ENCODE peak calls at places on chromosomes 11 and 22, in seven cellular contexts. One of them, this sample, is unnamed.

GRCh38 chr11:102111011-102111786 is 952 bp downstream of the YAP1 start:
- DNase-seq in tibial nerve: peak; percentile 40
- DNase-seq in A549: peak; percentile 86
- DNase-seq in pancreas: peak; percentile 80
- DNase-seq in heart right ventricle: peak; percentile 76
- DNase-seq in neural progenitor cell: peak; percentile 93
- DNase-seq in thoracic aorta: peak; percentile 30
- DNase-seq in this sample: peak; percentile 89

GRCh38 chr22:48959496-48959895 is 868.2 kb downstream of the BRD1 start:
- DNase-seq in tibial nerve: no peak
- DNase-seq in A549: no peak
- DNase-seq in pancreas: no peak
- DNase-seq in heart right ventricle: no peak
- DNase-seq in neural progenitor cell: no peak
- DNase-seq in thoracic aorta: no peak
- DNase-seq in this sample: no peak

GRCh38 chr22:48254311-48254873 is 1491.9 kb downstream of the TBC1D22A start:
- DNase-seq in tibial nerve: no peak
- DNase-seq in A549: peak; percentile 20
- DNase-seq in pancreas: no peak
- DNase-seq in heart right ventricle: no peak
- DNase-seq in neural progenitor cell: no peak
- DNase-seq in thoracic aorta: no peak
- DNase-seq in this sample: no peak

GRCh38 chr11:8442301-8442700 is 151.7 kb downstream of the STK33 start:
- DNase-seq in tibial nerve: no peak
- DNase-seq in A549: no peak
- DNase-seq in pancreas: no peak
- DNase-seq in heart right ventricle: no peak
- DNase-seq in neural progenitor cell: peak; percentile 53
- DNase-seq in thoracic aorta: no peak
- DNase-seq in this sample: no peak

GRCh38 chr22:32841175-32841574 is 39.7 kb downstream of the TIMP3 start:
- DNase-seq in tibial nerve: no peak
- DNase-seq in A549: no peak
- DNase-seq in pancreas: no peak
- DNase-seq in heart right ventricle: no peak
- DNase-seq in neural progenitor cell: no peak
- DNase-seq in thoracic aorta: no peak
- DNase-seq in this sample: no peak

GRCh38 chr11:108494182-108494581 is 4.0 kb downstream of the POGLUT3 start:
- DNase-seq in tibial nerve: no peak
- DNase-seq in A549: no peak
- DNase-seq in pancreas: no peak
- DNase-seq in heart right ventricle: no peak
- DNase-seq in neural progenitor cell: no peak
- DNase-seq in thoracic aorta: no peak
- DNase-seq in this sample: no peak

GRCh38 chr11:32052218-32052617 is 38.7 kb upstream of the RCN1 start:
- DNase-seq in tibial nerve: peak; percentile 15
- DNase-seq in A549: peak; percentile 38
- DNase-seq in pancreas: no peak
- DNase-seq in heart right ventricle: peak; percentile 27
- DNase-seq in neural progenitor cell: peak; percentile 71
- DNase-seq in thoracic aorta: no peak
- DNase-seq in this sample: peak; percentile 27

GRCh38 chr11:11334607-11335006 is 18.4 kb downstream of the CSNK2A3 start:
- DNase-seq in tibial nerve: no peak
- DNase-seq in A549: no peak
- DNase-seq in pancreas: no peak
- DNase-seq in heart right ventricle: no peak
- DNase-seq in neural progenitor cell: no peak
- DNase-seq in thoracic aorta: no peak
- DNase-seq in this sample: no peak

GRCh38 chr11:70493089-70493474 is 94.8 kb downstream of the CTTN start:
- DNase-seq in tibial nerve: no peak
- DNase-seq in A549: no peak
- DNase-seq in pancreas: no peak
- DNase-seq in heart right ventricle: no peak
- DNase-seq in neural progenitor cell: no peak
- DNase-seq in thoracic aorta: no peak
- DNase-seq in this sample: no peak

GRCh38 chr22:41825376-41825775 is 7.5 kb upstream of the SREBF2 start:
- DNase-seq in tibial nerve: no peak
- DNase-seq in A549: no peak
- DNase-seq in pancreas: no peak
- DNase-seq in heart right ventricle: no peak
- DNase-seq in neural progenitor cell: no peak
- DNase-seq in thoracic aorta: no peak
- DNase-seq in this sample: no peak

GRCh38 chr11:22792497-22792896 is 37.1 kb downstream of the SVIP start:
- DNase-seq in tibial nerve: no peak
- DNase-seq in A549: peak; percentile 69
- DNase-seq in pancreas: no peak
- DNase-seq in heart right ventricle: no peak
- DNase-seq in neural progenitor cell: no peak
- DNase-seq in thoracic aorta: no peak
- DNase-seq in this sample: no peak

GRCh38 chr11:17673951-17674350 is 45.4 kb upstream of the MYOD1 start:
- DNase-seq in tibial nerve: no peak
- DNase-seq in A549: no peak
- DNase-seq in pancreas: no peak
- DNase-seq in heart right ventricle: no peak
- DNase-seq in neural progenitor cell: no peak
- DNase-seq in thoracic aorta: no peak
- DNase-seq in this sample: no peak

GRCh38 chr22:26709617-26710390 is 52.4 kb downstream of the MIAT start:
- DNase-seq in tibial nerve: no peak
- DNase-seq in A549: no peak
- DNase-seq in pancreas: no peak
- DNase-seq in heart right ventricle: no peak
- DNase-seq in neural progenitor cell: no peak
- DNase-seq in thoracic aorta: no peak
- DNase-seq in this sample: no peak

GRCh38 chr22:34992672-34993071 is 73.3 kb upstream of the ISX start:
- DNase-seq in tibial nerve: no peak
- DNase-seq in A549: no peak
- DNase-seq in pancreas: no peak
- DNase-seq in heart right ventricle: no peak
- DNase-seq in neural progenitor cell: no peak
- DNase-seq in thoracic aorta: no peak
- DNase-seq in this sample: no peak

GRCh38 chr11:69905611-69906452 is 86.6 kb upstream of the FGF3 start:
- DNase-seq in tibial nerve: no peak
- DNase-seq in A549: no peak
- DNase-seq in pancreas: peak; percentile 37
- DNase-seq in heart right ventricle: no peak
- DNase-seq in neural progenitor cell: no peak
- DNase-seq in thoracic aorta: no peak
- DNase-seq in this sample: no peak

DNA sequence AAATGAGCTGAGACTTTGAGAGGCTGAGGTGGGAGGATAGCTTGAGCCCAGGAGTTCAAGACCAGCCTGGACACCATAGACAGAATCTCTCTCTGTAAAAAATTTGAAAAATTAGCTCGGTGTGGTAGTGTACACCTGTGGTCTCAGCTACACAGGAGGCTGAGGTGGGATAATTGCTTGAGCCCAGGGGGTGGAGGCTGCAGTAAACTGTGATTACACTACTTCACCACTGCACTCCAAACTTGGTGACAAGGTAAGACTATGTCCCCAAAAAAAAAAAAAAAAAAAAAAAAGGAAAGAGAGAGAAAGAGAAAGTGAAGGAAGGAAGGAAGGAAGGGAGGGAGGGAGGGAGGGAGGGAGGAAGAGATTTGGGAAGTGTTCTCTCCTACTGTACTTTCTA is 25.3 kb downstream of the RRP8 start:
- DNase-seq in tibial nerve: no peak
- DNase-seq in A549: no peak
- DNase-seq in pancreas: no peak
- DNase-seq in heart right ventricle: no peak
- DNase-seq in neural progenitor cell: no peak
- DNase-seq in thoracic aorta: no peak
- DNase-seq in this sample: no peak
- H3K27ac ChIP-seq in tibial nerve: no peak overlapping the region
- H3K27ac ChIP-seq in A549: no peak overlapping the region
- H3K27ac ChIP-seq in pancreas: no peak overlapping the region
- H3K27ac ChIP-seq in heart right ventricle: no peak overlapping the region
- H3K27ac ChIP-seq in neural progenitor cell: no peak overlapping the region
- H3K27ac ChIP-seq in thoracic aorta: no peak overlapping the region
- H3K27ac ChIP-seq in this sample: no peak overlapping the region

DNA sequence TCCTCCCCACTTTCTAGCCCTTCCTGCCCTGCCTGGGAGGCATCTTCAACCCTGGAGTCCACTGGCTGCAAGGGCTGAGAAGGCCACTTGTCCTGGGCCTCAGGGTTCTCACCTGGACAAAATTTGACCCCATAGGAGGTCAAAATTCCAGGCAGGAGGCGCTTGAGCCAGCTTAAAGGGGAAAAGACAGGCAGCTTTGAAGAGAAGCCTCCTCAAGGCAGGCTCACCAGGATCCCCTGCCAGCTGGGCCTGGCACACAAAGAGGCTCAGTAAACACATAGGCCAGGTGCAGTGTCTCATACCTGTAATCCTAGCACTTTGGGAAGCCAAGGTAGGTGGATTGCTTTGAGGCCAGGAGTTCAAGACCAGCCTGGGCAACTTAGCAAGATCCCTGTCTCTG is 53.0 kb upstream of the MPEG1 start:
- DNase-seq in tibial nerve: no peak
- DNase-seq in A549: no peak
- DNase-seq in pancreas: no peak
- DNase-seq in heart right ventricle: no peak
- DNase-seq in neural progenitor cell: no peak
- DNase-seq in thoracic aorta: no peak
- DNase-seq in this sample: no peak
- H3K4me1 ChIP-seq in tibial nerve: peaks cover 5% of the 10 kb centered on the region
- H3K4me1 ChIP-seq in A549: no peaks in the 10 kb centered on the region
- H3K4me1 ChIP-seq in pancreas: no peaks in the 10 kb centered on the region
- H3K4me1 ChIP-seq in heart right ventricle: no peaks in the 10 kb centered on the region
- H3K4me1 ChIP-seq in neural progenitor cell: no peaks in the 10 kb centered on the region
- H3K4me1 ChIP-seq in thoracic aorta: no peaks in the 10 kb centered on the region
- H3K4me1 ChIP-seq in this sample: no peaks in the 10 kb centered on the region

GRCh38 chr22:27867114-27867957 is 51.7 kb downstream of the PITPNB start:
- DNase-seq in tibial nerve: no peak
- DNase-seq in A549: peak; percentile 31
- DNase-seq in pancreas: no peak
- DNase-seq in heart right ventricle: no peak
- DNase-seq in neural progenitor cell: no peak
- DNase-seq in thoracic aorta: no peak
- DNase-seq in this sample: no peak

GRCh38 chr22:27866136-27867091 is 52.6 kb downstream of the PITPNB start:
- DNase-seq in tibial nerve: peak; percentile 45
- DNase-seq in A549: peak; percentile 74
- DNase-seq in pancreas: no peak
- DNase-seq in heart right ventricle: no peak
- DNase-seq in neural progenitor cell: no peak
- DNase-seq in thoracic aorta: no peak
- DNase-seq in this sample: peak; percentile 44

GRCh38 chr22:27870234-27871191 is 48.5 kb downstream of the PITPNB start:
- DNase-seq in tibial nerve: no peak
- DNase-seq in A549: no peak
- DNase-seq in pancreas: no peak
- DNase-seq in heart right ventricle: no peak
- DNase-seq in neural progenitor cell: no peak
- DNase-seq in thoracic aorta: no peak
- DNase-seq in this sample: no peak

GRCh38 chr22:27867958-27868737 is 50.9 kb downstream of the PITPNB start:
- DNase-seq in tibial nerve: no peak
- DNase-seq in A549: no peak
- DNase-seq in pancreas: no peak
- DNase-seq in heart right ventricle: no peak
- DNase-seq in neural progenitor cell: no peak
- DNase-seq in thoracic aorta: no peak
- DNase-seq in this sample: no peak

GRCh38 chr22:27868738-27869282 is 50.2 kb downstream of the PITPNB start:
- DNase-seq in tibial nerve: no peak
- DNase-seq in A549: no peak
- DNase-seq in pancreas: no peak
- DNase-seq in heart right ventricle: no peak
- DNase-seq in neural progenitor cell: no peak
- DNase-seq in thoracic aorta: no peak
- DNase-seq in this sample: no peak
- H3K27ac ChIP-seq in tibial nerve: peak overlapping the region; percentile 68
- H3K27ac ChIP-seq in A549: peak overlapping the region; percentile 71
- H3K27ac ChIP-seq in pancreas: no peak overlapping the region
- H3K27ac ChIP-seq in heart right ventricle: peak overlapping the region; percentile 79
- H3K27ac ChIP-seq in neural progenitor cell: no peak overlapping the region
- H3K27ac ChIP-seq in thoracic aorta: peak overlapping the region; percentile 76
- H3K27ac ChIP-seq in this sample: peak overlapping the region; percentile 71

GRCh38 chr11:62882811-62883496 is 2.3 kb downstream of the SLC3A2 start:
- DNase-seq in tibial nerve: no peak
- DNase-seq in A549: no peak
- DNase-seq in pancreas: no peak
- DNase-seq in heart right ventricle: no peak
- DNase-seq in neural progenitor cell: no peak
- DNase-seq in thoracic aorta: no peak
- DNase-seq in this sample: no peak

GRCh38 chr11:62882428-62882742 is 1.7 kb downstream of the SLC3A2 start:
- DNase-seq in tibial nerve: no peak
- DNase-seq in A549: no peak
- DNase-seq in pancreas: no peak
- DNase-seq in heart right ventricle: no peak
- DNase-seq in neural progenitor cell: no peak
- DNase-seq in thoracic aorta: no peak
- DNase-seq in this sample: no peak

GRCh38 chr11:62880803-62881578 is at the start of gene SLC3A2:
- DNase-seq in tibial nerve: peak; percentile 83
- DNase-seq in A549: peak; percentile 88
- DNase-seq in pancreas: peak; percentile 95
- DNase-seq in heart right ventricle: peak; percentile 89
- DNase-seq in neural progenitor cell: peak; percentile 93
- DNase-seq in thoracic aorta: peak; percentile 46
- DNase-seq in this sample: peak; percentile 91

GRCh38 chr11:62880231-62880802 is 379 bp upstream of the SLC3A2 start:
- DNase-seq in tibial nerve: no peak
- DNase-seq in A549: peak; percentile 37
- DNase-seq in pancreas: no peak
- DNase-seq in heart right ventricle: peak; percentile 46
- DNase-seq in neural progenitor cell: no peak
- DNase-seq in thoracic aorta: peak; percentile 55
- DNase-seq in this sample: no peak

DNA sequence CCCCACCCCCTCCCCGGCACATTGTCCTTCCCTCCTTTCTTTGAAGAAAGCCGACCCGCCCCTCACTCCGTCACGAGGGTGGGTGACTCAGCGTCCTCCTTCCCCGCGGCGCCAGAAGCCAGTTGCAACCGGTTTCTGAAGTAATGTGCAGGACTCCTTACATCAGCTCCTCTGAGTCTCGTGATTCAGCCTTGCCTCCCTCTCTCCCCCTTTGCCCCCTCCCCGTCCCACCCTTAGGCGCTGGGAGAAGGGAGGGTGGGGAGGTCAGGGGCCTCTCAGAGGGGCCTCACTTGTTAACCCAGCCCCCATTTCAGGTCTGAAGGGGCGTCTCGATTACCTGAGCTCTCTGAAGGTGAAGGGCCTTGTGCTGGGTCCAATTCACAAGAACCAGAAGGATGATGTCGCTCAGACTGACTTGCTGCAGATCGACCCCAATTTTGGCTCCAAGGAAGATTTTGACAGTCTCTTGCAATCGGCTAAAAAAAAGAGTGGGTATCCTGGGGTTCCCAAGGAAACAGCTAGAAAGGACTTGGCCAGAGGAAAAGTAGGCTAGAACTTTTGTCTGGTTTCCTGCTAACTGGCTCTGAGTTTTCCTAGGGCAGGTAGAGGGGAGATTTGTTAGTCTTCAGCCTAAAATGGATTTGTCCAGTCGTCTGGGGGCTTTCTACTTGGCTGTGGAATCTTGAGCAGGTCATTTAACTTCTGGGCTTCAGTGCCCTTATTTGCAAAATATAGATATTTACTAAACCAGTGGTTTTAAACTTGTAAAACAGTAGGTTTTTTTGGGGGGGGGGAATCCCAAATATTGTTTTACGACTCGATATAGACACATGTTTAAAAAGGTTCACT is 1.1 kb downstream of the SLC3A2 start:
- DNase-seq in tibial nerve: peak; percentile 89
- DNase-seq in A549: peak; percentile 98
- DNase-seq in pancreas: peak; percentile 95
- DNase-seq in heart right ventricle: peak; percentile 87
- DNase-seq in neural progenitor cell: peak; percentile 92
- DNase-seq in thoracic aorta: peak; percentile 89
- DNase-seq in this sample: peak; percentile 97
- H3K4me1 ChIP-seq in tibial nerve: peaks cover 67% of the 10 kb centered on the region
- H3K4me1 ChIP-seq in A549: peaks cover 55% of the 10 kb centered on the region
- H3K4me1 ChIP-seq in pancreas: peaks cover 49% of the 10 kb centered on the region
- H3K4me1 ChIP-seq in heart right ventricle: peaks cover 40% of the 10 kb centered on the region
- H3K4me1 ChIP-seq in neural progenitor cell: peaks cover 29% of the 10 kb centered on the region
- H3K4me1 ChIP-seq in thoracic aorta: peaks cover 31% of the 10 kb centered on the region
- H3K4me1 ChIP-seq in this sample: peaks cover 41% of the 10 kb centered on the region

This sample was measured in psoas muscle.